ENCODE peak calls at places on chromosomes 13 and 19, in seven cellular contexts. One of them, this sample, is unnamed. For H3K4me1, the result is how much of the 10 kb centered on the place peaks cover.

GRCh38 chr19:46303702-46304397 is 7.0 kb downstream of the HIF3A start:
- DNase-seq in CD8-positive, alpha-beta T cell: no peak
- DNase-seq in Karpas-422: no peak
- DNase-seq in left ventricle myocardium inferior: peak
- DNase-seq in CD8-positive, alpha-beta memory T cell: no peak
- DNase-seq in cardiac muscle cell: peak
- DNase-seq in endodermal cell: peak
- DNase-seq in this sample: peak

GRCh38 chr13:46961719-46962118 is 64.9 kb upstream of the HTR2A start:
- DNase-seq in CD8-positive, alpha-beta T cell: no peak
- DNase-seq in Karpas-422: no peak
- DNase-seq in left ventricle myocardium inferior: no peak
- DNase-seq in CD8-positive, alpha-beta memory T cell: no peak
- DNase-seq in cardiac muscle cell: peak
- DNase-seq in endodermal cell: no peak
- DNase-seq in this sample: no peak

GRCh38 chr13:71290963-71291937 is 575.8 kb downstream of the DACH1 start:
- DNase-seq in CD8-positive, alpha-beta T cell: peak
- DNase-seq in Karpas-422: peak
- DNase-seq in left ventricle myocardium inferior: no peak
- DNase-seq in CD8-positive, alpha-beta memory T cell: peak
- DNase-seq in cardiac muscle cell: peak
- DNase-seq in endodermal cell: no peak
- DNase-seq in this sample: no peak

GRCh38 chr19:45009625-45010255 is 8.5 kb downstream of the RELB start:
- DNase-seq in CD8-positive, alpha-beta T cell: no peak
- DNase-seq in Karpas-422: no peak
- DNase-seq in left ventricle myocardium inferior: no peak
- DNase-seq in CD8-positive, alpha-beta memory T cell: no peak
- DNase-seq in cardiac muscle cell: no peak
- DNase-seq in endodermal cell: no peak
- DNase-seq in this sample: no peak

GRCh38 chr13:76976488-76976887 is 15.4 kb upstream of the CLN5 start:
- DNase-seq in CD8-positive, alpha-beta T cell: no peak
- DNase-seq in Karpas-422: no peak
- DNase-seq in left ventricle myocardium inferior: no peak
- DNase-seq in CD8-positive, alpha-beta memory T cell: no peak
- DNase-seq in cardiac muscle cell: no peak
- DNase-seq in endodermal cell: no peak
- DNase-seq in this sample: no peak

GRCh38 chr13:20943519-20944012 is 41.0 kb upstream of the XPO4 start:
- DNase-seq in CD8-positive, alpha-beta T cell: peak
- DNase-seq in Karpas-422: peak
- DNase-seq in left ventricle myocardium inferior: peak
- DNase-seq in CD8-positive, alpha-beta memory T cell: peak
- DNase-seq in cardiac muscle cell: peak
- DNase-seq in endodermal cell: peak
- DNase-seq in this sample: peak

GRCh38 chr13:46562152-46562551 is 9.2 kb downstream of the LRCH1 start:
- DNase-seq in CD8-positive, alpha-beta T cell: no peak
- DNase-seq in Karpas-422: no peak
- DNase-seq in left ventricle myocardium inferior: no peak
- DNase-seq in CD8-positive, alpha-beta memory T cell: no peak
- DNase-seq in cardiac muscle cell: no peak
- DNase-seq in endodermal cell: no peak
- DNase-seq in this sample: no peak

GRCh38 chr19:50669319-50670101 is 20.3 kb downstream of the C19orf81 start:
- DNase-seq in CD8-positive, alpha-beta T cell: peak
- DNase-seq in Karpas-422: peak
- DNase-seq in left ventricle myocardium inferior: no peak
- DNase-seq in CD8-positive, alpha-beta memory T cell: no peak
- DNase-seq in cardiac muscle cell: peak
- DNase-seq in endodermal cell: peak
- DNase-seq in this sample: no peak

GRCh38 chr19:2199861-2200623 is 36.1 kb downstream of the PLEKHJ1 start:
- DNase-seq in CD8-positive, alpha-beta T cell: no peak
- DNase-seq in Karpas-422: no peak
- DNase-seq in left ventricle myocardium inferior: no peak
- DNase-seq in CD8-positive, alpha-beta memory T cell: no peak
- DNase-seq in cardiac muscle cell: no peak
- DNase-seq in endodermal cell: no peak
- DNase-seq in this sample: no peak

DNA sequence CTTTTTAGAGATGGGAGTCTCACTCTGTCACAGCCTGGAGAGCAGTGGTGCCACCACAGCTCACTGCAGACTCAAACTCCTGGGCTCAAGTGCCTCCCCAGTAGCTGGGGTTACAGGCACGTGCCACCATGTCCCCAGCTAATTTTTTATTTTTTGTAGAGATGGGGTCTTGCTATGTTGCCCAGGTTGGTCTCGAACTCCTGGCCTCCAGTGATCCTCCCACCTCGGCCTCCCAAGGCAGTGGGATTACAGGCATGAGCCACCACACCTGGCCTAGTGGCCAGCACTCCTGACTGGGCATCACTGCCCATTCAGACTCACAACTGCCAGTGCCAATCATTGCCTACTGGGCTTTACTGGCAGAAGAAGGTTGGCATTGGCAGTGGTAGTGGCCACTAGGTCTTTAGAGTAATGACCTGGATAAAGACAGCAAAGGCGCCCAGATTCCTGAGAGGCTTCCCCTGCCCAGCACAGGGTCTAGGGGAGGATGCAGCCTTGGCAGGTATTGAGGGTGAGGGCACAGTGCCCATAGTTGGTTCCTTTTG is 26.8 kb upstream of the SLC7A10 start:
- DNase-seq in CD8-positive, alpha-beta T cell: no peak
- DNase-seq in Karpas-422: no peak
- DNase-seq in left ventricle myocardium inferior: no peak
- DNase-seq in CD8-positive, alpha-beta memory T cell: no peak
- DNase-seq in cardiac muscle cell: no peak
- DNase-seq in endodermal cell: no peak
- DNase-seq in this sample: no peak
- H3K4me3 ChIP-seq in CD8-positive, alpha-beta T cell: no peak
- H3K4me3 ChIP-seq in Karpas-422: no peak
- H3K4me3 ChIP-seq in left ventricle myocardium inferior: no peak
- H3K4me3 ChIP-seq in CD8-positive, alpha-beta memory T cell: no peak
- H3K4me3 ChIP-seq in cardiac muscle cell: no peak
- H3K4me3 ChIP-seq in endodermal cell: no peak
- H3K4me3 ChIP-seq in this sample: no peak

DNA sequence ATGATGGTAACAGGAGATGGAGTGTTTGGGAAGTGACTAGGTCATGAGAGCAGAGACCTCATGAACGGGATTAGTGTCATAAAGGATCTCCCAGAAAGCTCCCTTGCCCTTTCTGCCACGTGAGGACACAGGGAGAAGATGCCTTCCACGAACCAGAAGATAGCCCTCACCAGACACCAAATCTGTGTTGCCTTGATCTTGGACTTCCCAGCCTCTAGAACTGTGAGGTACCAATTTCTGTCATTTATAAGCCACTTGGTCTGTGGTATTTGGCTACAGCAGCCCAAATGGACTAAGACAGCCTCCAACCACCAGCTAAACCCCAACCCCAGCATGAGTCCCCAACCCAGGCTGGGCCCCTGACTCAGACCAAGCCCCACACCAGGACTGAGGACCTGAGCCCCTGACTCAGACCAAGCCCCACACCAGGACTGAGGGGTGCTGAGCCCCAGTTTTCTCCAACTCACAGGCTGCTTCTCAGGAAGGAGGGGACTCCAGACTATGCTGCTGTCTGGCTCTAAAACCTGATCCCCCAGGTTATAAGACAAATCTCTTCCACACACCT is 54.1 kb downstream of the PTPRS start:
- DNase-seq in CD8-positive, alpha-beta T cell: no peak
- DNase-seq in Karpas-422: peak
- DNase-seq in left ventricle myocardium inferior: no peak
- DNase-seq in CD8-positive, alpha-beta memory T cell: no peak
- DNase-seq in cardiac muscle cell: no peak
- DNase-seq in endodermal cell: no peak
- DNase-seq in this sample: no peak
- H3K4me1 ChIP-seq in CD8-positive, alpha-beta T cell: under half
- H3K4me1 ChIP-seq in Karpas-422: under half
- H3K4me1 ChIP-seq in left ventricle myocardium inferior: half or more
- H3K4me1 ChIP-seq in CD8-positive, alpha-beta memory T cell: under half
- H3K4me1 ChIP-seq in cardiac muscle cell: under half
- H3K4me1 ChIP-seq in endodermal cell: under half
- H3K4me1 ChIP-seq in this sample: under half

GRCh38 chr19:30557212-30557611 is 185.0 kb downstream of the ZNF536 start:
- DNase-seq in CD8-positive, alpha-beta T cell: no peak
- DNase-seq in Karpas-422: no peak
- DNase-seq in left ventricle myocardium inferior: no peak
- DNase-seq in CD8-positive, alpha-beta memory T cell: no peak
- DNase-seq in cardiac muscle cell: no peak
- DNase-seq in endodermal cell: no peak
- DNase-seq in this sample: no peak

GRCh38 chr19:30555075-30555787 is 183.0 kb downstream of the ZNF536 start:
- DNase-seq in CD8-positive, alpha-beta T cell: no peak
- DNase-seq in Karpas-422: no peak
- DNase-seq in left ventricle myocardium inferior: no peak
- DNase-seq in CD8-positive, alpha-beta memory T cell: no peak
- DNase-seq in cardiac muscle cell: no peak
- DNase-seq in endodermal cell: peak
- DNase-seq in this sample: no peak

GRCh38 chr19:30557927-30558557 is 185.9 kb downstream of the ZNF536 start:
- DNase-seq in CD8-positive, alpha-beta T cell: no peak
- DNase-seq in Karpas-422: no peak
- DNase-seq in left ventricle myocardium inferior: no peak
- DNase-seq in CD8-positive, alpha-beta memory T cell: no peak
- DNase-seq in cardiac muscle cell: no peak
- DNase-seq in endodermal cell: peak
- DNase-seq in this sample: no peak

GRCh38 chr19:30555788-30556110 is 183.6 kb downstream of the ZNF536 start:
- DNase-seq in CD8-positive, alpha-beta T cell: no peak
- DNase-seq in Karpas-422: no peak
- DNase-seq in left ventricle myocardium inferior: no peak
- DNase-seq in CD8-positive, alpha-beta memory T cell: no peak
- DNase-seq in cardiac muscle cell: no peak
- DNase-seq in endodermal cell: no peak
- DNase-seq in this sample: no peak

DNA sequence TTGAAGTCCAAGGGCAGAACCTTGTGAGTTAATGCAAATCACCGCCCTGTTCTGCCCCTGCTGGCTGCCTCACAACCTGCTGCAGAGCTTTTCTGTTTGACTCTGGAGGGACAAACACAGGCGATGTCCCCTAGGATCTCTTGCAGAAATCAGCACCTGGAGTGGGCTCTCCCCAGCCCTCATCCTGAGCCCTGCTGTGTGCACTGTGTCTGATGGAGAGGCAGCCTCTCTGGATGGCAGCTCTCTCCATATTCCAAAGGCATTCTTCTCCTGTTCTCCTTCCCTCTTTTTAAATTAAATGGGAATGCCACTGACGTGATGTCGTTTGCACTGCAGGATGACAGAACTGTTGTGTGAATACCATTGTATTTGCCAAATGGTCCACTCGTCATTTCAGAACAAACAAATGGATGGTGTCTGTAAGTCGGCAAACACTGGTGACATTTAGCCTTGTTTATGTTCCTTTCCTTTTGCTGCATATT is 184.1 kb downstream of the ZNF536 start:
- DNase-seq in CD8-positive, alpha-beta T cell: no peak
- DNase-seq in Karpas-422: no peak
- DNase-seq in left ventricle myocardium inferior: no peak
- DNase-seq in CD8-positive, alpha-beta memory T cell: no peak
- DNase-seq in cardiac muscle cell: no peak
- DNase-seq in endodermal cell: peak
- DNase-seq in this sample: no peak
- H3K27ac ChIP-seq in CD8-positive, alpha-beta T cell: no peak
- H3K27ac ChIP-seq in Karpas-422: no peak
- H3K27ac ChIP-seq in left ventricle myocardium inferior: no peak
- H3K27ac ChIP-seq in CD8-positive, alpha-beta memory T cell: no peak
- H3K27ac ChIP-seq in cardiac muscle cell: no peak
- H3K27ac ChIP-seq in endodermal cell: no peak
- H3K27ac ChIP-seq in this sample: no peak

DNA sequence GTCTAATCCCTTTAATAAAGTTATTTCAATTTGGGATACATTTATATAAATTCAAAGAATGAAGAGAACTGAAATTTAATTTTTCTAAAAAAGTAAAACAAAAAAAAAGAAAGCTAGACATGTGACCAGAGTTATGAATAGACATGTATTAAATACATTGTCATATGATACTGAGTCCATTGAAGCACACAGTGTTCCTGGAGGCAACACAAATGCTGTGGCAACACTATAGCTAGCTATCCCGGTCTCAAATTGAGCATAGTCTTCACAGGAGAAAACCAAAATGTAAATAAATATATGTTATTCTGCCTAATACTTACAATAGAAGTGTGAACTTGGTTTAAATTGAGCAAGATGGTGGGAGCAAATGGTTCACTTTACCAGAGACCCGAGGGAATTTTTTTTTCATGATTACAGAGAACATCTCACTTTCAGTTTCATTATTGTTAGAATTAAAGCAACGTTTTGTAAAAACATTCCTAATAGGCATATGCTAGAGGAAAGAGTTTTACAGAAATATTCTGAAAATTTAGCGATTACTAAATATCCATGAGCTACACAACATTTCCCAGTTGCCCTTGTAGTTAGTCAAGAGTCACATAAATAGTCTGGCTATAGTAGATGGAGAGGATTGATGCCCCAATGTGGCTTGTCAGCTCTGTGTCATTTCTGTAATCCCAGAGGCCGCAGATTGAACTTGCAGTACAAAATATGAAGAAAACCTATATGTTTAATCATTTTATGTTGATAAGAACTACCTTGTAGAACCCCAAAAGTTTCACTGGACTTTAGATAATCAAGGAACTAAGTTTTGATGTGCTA is 775.7 kb upstream of the SPRY2 start:
- DNase-seq in CD8-positive, alpha-beta T cell: no peak
- DNase-seq in Karpas-422: no peak
- DNase-seq in left ventricle myocardium inferior: no peak
- DNase-seq in CD8-positive, alpha-beta memory T cell: no peak
- DNase-seq in cardiac muscle cell: no peak
- DNase-seq in endodermal cell: no peak
- DNase-seq in this sample: no peak
- H3K4me3 ChIP-seq in CD8-positive, alpha-beta T cell: no peak
- H3K4me3 ChIP-seq in Karpas-422: no peak
- H3K4me3 ChIP-seq in left ventricle myocardium inferior: no peak
- H3K4me3 ChIP-seq in CD8-positive, alpha-beta memory T cell: no peak
- H3K4me3 ChIP-seq in cardiac muscle cell: no peak
- H3K4me3 ChIP-seq in endodermal cell: no peak
- H3K4me3 ChIP-seq in this sample: peak

GRCh38 chr19:35693422-35693821 is 10.9 kb upstream of the ZBTB32 start:
- DNase-seq in CD8-positive, alpha-beta T cell: no peak
- DNase-seq in Karpas-422: no peak
- DNase-seq in left ventricle myocardium inferior: no peak
- DNase-seq in CD8-positive, alpha-beta memory T cell: no peak
- DNase-seq in cardiac muscle cell: no peak
- DNase-seq in endodermal cell: no peak
- DNase-seq in this sample: no peak

GRCh38 chr19:35695895-35696422 is 8.4 kb upstream of the ZBTB32 start:
- DNase-seq in CD8-positive, alpha-beta T cell: no peak
- DNase-seq in Karpas-422: no peak
- DNase-seq in left ventricle myocardium inferior: no peak
- DNase-seq in CD8-positive, alpha-beta memory T cell: no peak
- DNase-seq in cardiac muscle cell: no peak
- DNase-seq in endodermal cell: no peak
- DNase-seq in this sample: no peak

GRCh38 chr19:35696835-35697234 is 7.5 kb upstream of the ZBTB32 start:
- DNase-seq in CD8-positive, alpha-beta T cell: no peak
- DNase-seq in Karpas-422: peak
- DNase-seq in left ventricle myocardium inferior: no peak
- DNase-seq in CD8-positive, alpha-beta memory T cell: no peak
- DNase-seq in cardiac muscle cell: no peak
- DNase-seq in endodermal cell: no peak
- DNase-seq in this sample: no peak

GRCh38 chr19:35692010-35692409 is 12.3 kb upstream of the ZBTB32 start:
- DNase-seq in CD8-positive, alpha-beta T cell: no peak
- DNase-seq in Karpas-422: no peak
- DNase-seq in left ventricle myocardium inferior: no peak
- DNase-seq in CD8-positive, alpha-beta memory T cell: no peak
- DNase-seq in cardiac muscle cell: no peak
- DNase-seq in endodermal cell: no peak
- DNase-seq in this sample: no peak

GRCh38 chr19:35693835-35694599 is 10.3 kb upstream of the ZBTB32 start:
- DNase-seq in CD8-positive, alpha-beta T cell: peak
- DNase-seq in Karpas-422: peak
- DNase-seq in left ventricle myocardium inferior: peak
- DNase-seq in CD8-positive, alpha-beta memory T cell: peak
- DNase-seq in cardiac muscle cell: peak
- DNase-seq in endodermal cell: peak
- DNase-seq in this sample: peak
- H3K4me1 ChIP-seq in CD8-positive, alpha-beta T cell: under half
- H3K4me1 ChIP-seq in Karpas-422: under half
- H3K4me1 ChIP-seq in left ventricle myocardium inferior: under half
- H3K4me1 ChIP-seq in CD8-positive, alpha-beta memory T cell: under half
- H3K4me1 ChIP-seq in cardiac muscle cell: under half
- H3K4me1 ChIP-seq in endodermal cell: under half
- H3K4me1 ChIP-seq in this sample: under half

This sample was measured in psoas muscle.